ENCODE peak calls at places on chromosomes 2 and 18, in six cellular contexts. N, Q, W, E, C and I are unnamed samples.

GRCh38 chr2:147487286-147487979 is 357.4 kb upstream of the ACVR2A start:
- DNase-seq in C (peak), Q (no peak), N (no peak), W (peak), E (no peak), I (no peak)

GRCh38 chr2:16079637-16080036 is 139.3 kb downstream of the MYCN start:
- DNase-seq in C (no peak), W (no peak), Q (no peak), N (no peak), E (no peak), I (no peak)

GRCh38 chr18:79011300-79011870 is 31.8 kb downstream of the SALL3 start:
- DNase-seq in Q (no peak), E (no peak), N (no peak), W (no peak), C (no peak), I (no peak)

GRCh38 chr2:237876056-237876439 is 16.6 kb downstream of the RAMP1 start:
- DNase-seq in W (no peak), E (no peak), Q (no peak), C (no peak), N (peak), I (no peak)

GRCh38 chr2:10960606-10961489 is 49.1 kb downstream of the KCNF1 start:
- DNase-seq in Q (no peak), C (no peak), W (no peak), E (no peak), N (no peak), I (no peak)

GRCh38 chr18:48640566-48641270 is 101.9 kb downstream of the CTIF start:
- DNase-seq in E (no peak), N (no peak), Q (no peak), W (no peak), C (no peak), I (no peak)

GRCh38 chr2:20067992-20068727 is 16.7 kb upstream of the LAPTM4A start:
- DNase-seq in Q (no peak), C (no peak), N (no peak), E (no peak), W (no peak), I (no peak)

GRCh38 chr2:187009483-187010239 is 160.7 kb upstream of the ZSWIM2 start:
- DNase-seq in E (no peak), Q (no peak), W (no peak), C (no peak), N (no peak), I (no peak)

GRCh38 chr2:140210963-140211362 is 1430.8 kb upstream of the NXPH2 start:
- DNase-seq in W (no peak), C (no peak), Q (no peak), E (no peak), N (no peak), I (no peak)

GRCh38 chr2:68931799-68932198 is 20.9 kb downstream of the GKN2 start:
- DNase-seq in Q (no peak), C (no peak), N (no peak), E (no peak), W (no peak), I (no peak)

GRCh38 chr2:190535586-190535985 is 1.1 kb upstream of the NEMP2 start:
- DNase-seq in N (no peak), C (no peak), W (no peak), Q (no peak), E (no peak), I (no peak)

GRCh38 chr2:127003028-127003800 is 103.7 kb downstream of the BIN1 start:
- DNase-seq in Q (no peak), W (no peak), C (peak), E (no peak), N (no peak), I (no peak)

GRCh38 chr2:21198637-21199036 is 74.9 kb downstream of the TDRD15 start:
- DNase-seq in C (no peak), Q (no peak), N (no peak), W (no peak), E (no peak), I (no peak)

GRCh38 chr18:63823516-63824219 is 48.5 kb downstream of the SERPINB7 start:
- DNase-seq in Q (peak), N (no peak), E (no peak), C (peak), W (peak), I (no peak)

GRCh38 chr2:98747888-98748287 is 17.0 kb upstream of the MGAT4A start:
- DNase-seq in Q (no peak), W (no peak), N (no peak), E (no peak), C (no peak), I (no peak)

GRCh38 chr2:64992218-64992617 is 3.0 kb downstream of the SLC1A4 start:
- DNase-seq in W (no peak), C (no peak), Q (no peak), N (no peak), E (no peak), I (no peak)

GRCh38 chr2:234686088-234686890 is 189.4 kb upstream of the ARL4C start:
- DNase-seq in E (no peak), Q (no peak), N (peak), W (peak), C (peak), I (peak)

GRCh38 chr2:130261970-130262760 is 63.9 kb upstream of the TUBA3E start:
- DNase-seq in Q (no peak), E (no peak), W (peak), N (no peak), C (no peak), I (no peak)

DNA sequence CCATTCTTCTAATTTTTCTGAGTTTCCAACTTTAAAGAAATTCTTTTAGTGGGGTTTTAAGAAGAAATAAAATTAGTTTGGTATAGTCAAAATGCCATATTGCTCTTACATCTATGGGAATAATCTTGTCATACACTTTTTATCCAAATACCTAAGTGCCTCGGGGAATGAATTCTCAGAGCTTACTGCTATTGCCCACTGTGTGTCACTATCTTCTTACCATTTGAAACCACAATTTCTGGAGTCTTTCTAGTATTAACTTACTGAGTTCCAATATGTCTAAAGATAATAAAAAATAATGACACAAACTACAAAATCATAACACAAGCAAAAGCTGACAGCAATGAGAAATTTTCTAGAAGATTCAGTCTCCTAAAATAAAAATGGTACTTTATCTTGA is 23.7 kb upstream of the DNAH6 start:
- DNase-seq in Q (no peak), E (no peak), C (no peak), N (no peak), W (no peak), I (no peak)
- TF ChIP-seq CTCF in Q (no peak), E (no peak), C (peak), N (no peak), W (no peak), I (no peak)

DNA sequence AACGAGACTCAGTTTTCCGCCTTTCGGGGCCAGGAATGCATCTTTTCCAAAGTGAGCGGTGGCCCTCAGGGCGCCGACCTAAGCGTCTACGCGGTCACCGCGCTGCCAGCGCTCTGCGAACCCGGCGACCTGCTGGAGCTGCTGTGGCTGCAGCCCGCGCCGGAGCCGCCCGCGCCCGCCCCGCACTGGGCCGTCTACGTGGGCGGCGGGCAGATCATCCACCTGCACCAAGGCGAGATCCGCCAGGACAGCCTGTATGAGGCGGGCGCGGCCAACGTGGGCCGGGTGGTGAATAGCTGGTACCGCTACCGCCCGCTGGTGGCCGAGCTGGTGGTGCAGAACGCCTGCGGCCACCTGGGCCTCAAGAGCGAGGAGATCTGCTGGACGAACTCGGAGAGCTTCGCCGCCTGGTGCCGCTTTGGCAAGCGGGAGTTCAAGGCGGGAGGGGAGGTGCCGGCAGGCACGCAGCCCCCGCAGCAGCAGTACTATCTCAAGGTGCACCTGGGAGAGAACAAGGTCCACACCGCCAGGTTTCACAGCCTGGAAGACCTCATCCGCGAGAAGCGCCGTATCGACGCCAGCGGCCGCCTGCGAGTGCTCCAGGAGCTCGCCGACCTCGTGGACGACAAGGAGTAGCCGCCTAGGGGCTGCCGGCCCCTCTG is 1.8 kb downstream of the LRATD1 start:
- DNase-seq in N (peak), C (peak), Q (peak), W (peak), E (no peak), I (peak)
- TF ChIP-seq CTCF in N (peak), C (peak), Q (peak), W (peak), E (no peak), I (peak)

DNA sequence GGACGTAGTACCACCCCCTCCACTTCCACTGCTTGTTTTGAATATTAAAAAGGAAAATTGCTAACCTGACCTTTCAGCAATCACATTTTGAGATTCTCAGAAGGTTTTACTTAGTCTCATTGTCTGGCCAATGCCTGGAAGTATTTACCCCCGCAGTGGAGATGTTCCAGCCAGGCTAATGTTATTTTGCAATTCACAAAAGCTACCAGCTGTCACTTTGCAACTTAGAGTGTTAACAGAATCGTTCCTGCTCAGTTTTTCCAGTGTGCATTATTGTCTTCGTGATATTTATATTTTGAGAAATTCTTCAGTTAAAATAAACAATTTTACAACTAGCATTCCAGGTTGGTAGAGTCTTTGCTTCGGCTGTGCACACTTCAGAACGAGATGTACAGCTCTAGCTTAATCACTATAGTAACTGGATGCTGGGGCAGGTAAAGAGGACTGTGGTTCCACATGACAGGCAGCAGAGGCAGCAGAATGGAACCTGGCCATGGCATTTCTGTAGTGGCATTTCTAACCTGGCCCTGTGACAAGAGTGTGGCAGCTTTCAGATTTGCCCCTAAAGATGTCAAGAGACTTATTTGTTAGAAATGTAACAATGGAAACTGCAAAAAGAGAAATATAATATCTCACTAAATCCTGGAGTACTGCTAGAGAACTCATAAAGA is 85.1 kb downstream of the DTNA start:
- DNase-seq in W (no peak), Q (peak), C (no peak), E (no peak), N (no peak), I (no peak)
- TF ChIP-seq CTCF in W (no peak), Q (peak), C (no peak), E (no peak), N (no peak), I (no peak)

GRCh38 chr18:36662000-36662399 is 166.8 kb downstream of the TPGS2 start:
- DNase-seq in N (no peak), Q (no peak), C (peak), E (no peak), W (no peak), I (no peak)
- TF ChIP-seq CTCF in N (no peak), Q (peak), C (peak), E (no peak), W (peak), I (no peak)